ENCODE peak calls at places on chromosomes 2 and 18, in eight cellular contexts. W, P, N, F, H, S, U and C are unnamed samples.

GRCh38 chr2:113173563-113174368 is at the start of gene PSD4:
- DNase-seq in W (no peak), P (peak), N (no peak), F (no peak), H (no peak), S (peak), U (no peak), C (no peak)

GRCh38 chr2:85537600-85538506 is 1.1 kb upstream of the MAT2A start:
- DNase-seq in W (peak), P (peak), N (no peak), F (peak), H (peak), S (peak), U (peak), C (peak)

GRCh38 chr2:205868773-205869333 is 186.6 kb downstream of the NRP2 start:
- DNase-seq in W (no peak), P (no peak), N (no peak), F (no peak), H (no peak), S (peak), U (no peak), C (no peak)

GRCh38 chr2:102662861-102663260 is 43.5 kb downstream of the SLC9A2 start:
- DNase-seq in W (no peak), P (no peak), N (no peak), F (no peak), H (no peak), S (no peak), U (no peak), C (no peak)

GRCh38 chr2:145957929-145958328 is 1438.0 kb upstream of the ZEB2 start:
- DNase-seq in W (peak), P (no peak), N (no peak), F (no peak), H (no peak), S (peak), U (no peak), C (no peak)

GRCh38 chr2:127096718-127097470 is 10.1 kb downstream of the BIN1 start:
- DNase-seq in W (no peak), P (no peak), N (no peak), F (no peak), H (no peak), S (no peak), U (no peak), C (no peak)

GRCh38 chr2:170291474-170291873 is 113.5 kb downstream of the MYO3B start:
- DNase-seq in W (no peak), P (no peak), N (no peak), F (no peak), H (no peak), S (no peak), U (no peak), C (no peak)

GRCh38 chr2:71908798-71909197 is 238.9 kb downstream of the CYP26B1 start:
- DNase-seq in W (no peak), P (no peak), N (no peak), F (no peak), H (no peak), S (no peak), U (no peak), C (no peak)

GRCh38 chr2:42917374-42918017 is 125.1 kb upstream of the HAAO start:
- DNase-seq in W (no peak), P (peak), N (no peak), F (no peak), H (no peak), S (no peak), U (no peak), C (no peak)

GRCh38 chr18:58937913-58938312 is 73.2 kb downstream of the ZNF532 start:
- DNase-seq in W (no peak), P (no peak), N (no peak), F (no peak), H (no peak), S (no peak), U (no peak), C (no peak)

GRCh38 chr2:152497481-152498052 is 162.6 kb downstream of the FMNL2 start:
- DNase-seq in W (no peak), P (peak), N (peak), F (peak), H (no peak), S (no peak), U (peak), C (no peak)

GRCh38 chr2:221243758-221244157 is 328.3 kb downstream of the EPHA4 start:
- DNase-seq in W (no peak), P (no peak), N (no peak), F (no peak), H (no peak), S (no peak), U (no peak), C (no peak)

GRCh38 chr2:30361751-30362394 is 85.2 kb upstream of the LCLAT1 start:
- DNase-seq in W (no peak), P (no peak), N (no peak), F (no peak), H (no peak), S (no peak), U (no peak), C (no peak)

GRCh38 chr2:238668426-238668825 is 179.5 kb upstream of the TWIST2 start:
- DNase-seq in W (no peak), P (no peak), N (no peak), F (no peak), H (no peak), S (no peak), U (no peak), C (no peak)

GRCh38 chr2:237591021-237591370 is 462 bp upstream of the RAB17 start:
- DNase-seq in W (no peak), P (no peak), N (peak), F (no peak), H (peak), S (no peak), U (peak), C (peak)

GRCh38 chr2:166765141-166765540 is 123.1 kb upstream of the XIRP2 start:
- DNase-seq in W (no peak), P (no peak), N (no peak), F (no peak), H (no peak), S (no peak), U (no peak), C (peak)

GRCh38 chr2:207239222-207239674 is 73.5 kb upstream of the KLF7 start:
- DNase-seq in W (peak), P (peak), N (no peak), F (no peak), H (no peak), S (peak), U (no peak), C (no peak)

GRCh38 chr2:146801886-146802285 is 1042.9 kb upstream of the ACVR2A start:
- DNase-seq in W (no peak), P (no peak), N (no peak), F (no peak), H (no peak), S (no peak), U (no peak), C (no peak)

GRCh38 chr2:215612770-215613169 is 176.9 kb upstream of the FN1 start:
- DNase-seq in W (peak), P (no peak), N (no peak), F (no peak), H (no peak), S (no peak), U (no peak), C (no peak)

GRCh38 chr2:190380962-190381412 is 27.2 kb upstream of the MFSD6 start:
- DNase-seq in W (no peak), P (peak), N (no peak), F (no peak), H (no peak), S (peak), U (peak), C (no peak)

GRCh38 chr2:230773039-230773773 is 60.6 kb downstream of the CAB39 start:
- DNase-seq in W (no peak), P (peak), N (no peak), F (no peak), H (no peak), S (no peak), U (no peak), C (no peak)

GRCh38 chr2:105179469-105180372 is 61.8 kb upstream of the GPR45 start:
- DNase-seq in W (peak), P (peak), N (peak), F (peak), H (no peak), S (peak), U (peak), C (peak)

GRCh38 chr2:59578349-59578748 is 975.1 kb downstream of the BCL11A start:
- DNase-seq in W (no peak), P (no peak), N (no peak), F (no peak), H (no peak), S (peak), U (no peak), C (no peak)

GRCh38 chr2:143030127-143030526 is 99.1 kb upstream of the ARHGAP15 start:
- DNase-seq in W (no peak), P (no peak), N (no peak), F (no peak), H (no peak), S (peak), U (no peak), C (no peak)

GRCh38 chr2:19021721-19022120 is 336.7 kb downstream of the OSR1 start:
- DNase-seq in W (no peak), P (no peak), N (no peak), F (no peak), H (no peak), S (no peak), U (peak), C (no peak)

GRCh38 chr2:234290671-234291070 is 206.2 kb downstream of the ARL4C start:
- DNase-seq in W (no peak), P (no peak), N (no peak), F (no peak), H (no peak), S (peak), U (no peak), C (no peak)

GRCh38 chr18:75811156-75811555 is 383.7 kb upstream of the SMIM21 start:
- DNase-seq in W (no peak), P (no peak), N (no peak), F (no peak), H (no peak), S (no peak), U (no peak), C (no peak)

GRCh38 chr2:122960727-122961641 is 1064.1 kb upstream of the CNTNAP5 start:
- DNase-seq in W (peak), P (no peak), N (no peak), F (no peak), H (no peak), S (no peak), U (no peak), C (no peak)

GRCh38 chr18:2656237-2657042 is 914 bp downstream of the SMCHD1 start:
- DNase-seq in W (peak), P (peak), N (no peak), F (peak), H (no peak), S (peak), U (peak), C (peak)

GRCh38 chr2:239845968-239846367 is 179.2 kb downstream of the NDUFA10 start:
- DNase-seq in W (no peak), P (no peak), N (no peak), F (no peak), H (no peak), S (no peak), U (no peak), C (no peak)

GRCh38 chr2:122822319-122822718 is 1066.9 kb downstream of the TSN start:
- DNase-seq in W (no peak), P (no peak), N (no peak), F (no peak), H (no peak), S (no peak), U (no peak), C (no peak)

GRCh38 chr2:241772063-241772499 is 4.5 kb upstream of the GAL3ST2 start:
- DNase-seq in W (no peak), P (no peak), N (no peak), F (no peak), H (no peak), S (peak), U (peak), C (no peak)

GRCh38 chr18:23437357-23438045 is 15.6 kb upstream of the RIOK3 start:
- DNase-seq in W (peak), P (peak), N (peak), F (peak), H (peak), S (peak), U (peak), C (peak)

GRCh38 chr2:169562519-169562918 is 11.1 kb downstream of the FASTKD1 start:
- DNase-seq in W (no peak), P (no peak), N (no peak), F (no peak), H (no peak), S (no peak), U (no peak), C (no peak)

GRCh38 chr2:202382684-202383083 is 6.6 kb downstream of the BMPR2 start:
- DNase-seq in W (peak), P (no peak), N (no peak), F (no peak), H (peak), S (no peak), U (no peak), C (no peak)

GRCh38 chr2:129765326-129766158 is 213.9 kb upstream of the RAB6C start:
- DNase-seq in W (no peak), P (no peak), N (no peak), F (peak), H (no peak), S (no peak), U (no peak), C (no peak)

GRCh38 chr2:181470815-181471214 is 13.6 kb downstream of the ITGA4 start:
- DNase-seq in W (no peak), P (no peak), N (no peak), F (no peak), H (no peak), S (no peak), U (no peak), C (no peak)

GRCh38 chr2:238955648-238956531 is 108.0 kb downstream of the TWIST2 start:
- DNase-seq in W (no peak), P (no peak), N (no peak), F (no peak), H (no peak), S (no peak), U (no peak), C (no peak)

GRCh38 chr18:63917831-63918230 is 10.1 kb downstream of the SERPINB10 start:
- DNase-seq in W (no peak), P (no peak), N (no peak), F (no peak), H (no peak), S (no peak), U (no peak), C (no peak)

GRCh38 chr2:160227252-160227651 is 27.2 kb upstream of the ITGB6 start:
- DNase-seq in W (peak), P (no peak), N (no peak), F (no peak), H (no peak), S (no peak), U (no peak), C (no peak)
- TF ChIP-seq MAX in W (no peak), P (no peak), N (no peak), F (no peak), H (no peak), S (no peak), U (no peak), C (no peak)

DNA sequence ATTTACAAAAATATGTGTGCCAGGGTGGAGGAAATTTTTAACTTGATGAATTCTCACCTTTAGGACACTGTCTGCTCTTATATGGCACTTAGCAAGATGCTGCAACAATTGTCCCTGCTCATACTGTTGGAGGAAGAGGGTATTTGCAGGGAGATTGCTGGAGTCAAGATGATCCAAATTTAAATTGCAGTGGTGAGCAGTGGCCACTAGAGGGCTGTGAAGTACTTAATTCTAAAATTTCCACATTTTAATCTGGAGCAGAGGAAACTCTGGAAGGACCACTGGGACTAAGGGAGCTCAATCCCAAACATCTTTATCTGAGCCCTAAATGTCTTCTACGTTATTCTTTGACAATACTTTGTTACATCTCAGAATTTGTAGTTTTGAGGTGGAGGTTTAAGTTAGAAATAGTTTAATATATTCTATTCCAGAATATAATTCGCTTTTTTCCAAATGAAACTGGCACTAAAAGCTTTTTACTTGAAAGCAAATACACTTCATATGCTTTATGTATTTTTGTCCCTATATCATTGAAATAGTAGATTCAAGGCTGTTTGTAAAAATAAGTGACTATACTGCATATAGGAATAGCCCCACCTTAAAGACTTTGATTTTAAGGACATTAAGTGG is 33.0 kb upstream of the PTH2R start:
- DNase-seq in W (peak), P (peak), N (peak), F (peak), H (no peak), S (peak), U (peak), C (peak)
- TF ChIP-seq MAX in W (no peak), P (no peak), N (no peak), F (no peak), H (no peak), S (no peak), U (no peak), C (no peak)

DNA sequence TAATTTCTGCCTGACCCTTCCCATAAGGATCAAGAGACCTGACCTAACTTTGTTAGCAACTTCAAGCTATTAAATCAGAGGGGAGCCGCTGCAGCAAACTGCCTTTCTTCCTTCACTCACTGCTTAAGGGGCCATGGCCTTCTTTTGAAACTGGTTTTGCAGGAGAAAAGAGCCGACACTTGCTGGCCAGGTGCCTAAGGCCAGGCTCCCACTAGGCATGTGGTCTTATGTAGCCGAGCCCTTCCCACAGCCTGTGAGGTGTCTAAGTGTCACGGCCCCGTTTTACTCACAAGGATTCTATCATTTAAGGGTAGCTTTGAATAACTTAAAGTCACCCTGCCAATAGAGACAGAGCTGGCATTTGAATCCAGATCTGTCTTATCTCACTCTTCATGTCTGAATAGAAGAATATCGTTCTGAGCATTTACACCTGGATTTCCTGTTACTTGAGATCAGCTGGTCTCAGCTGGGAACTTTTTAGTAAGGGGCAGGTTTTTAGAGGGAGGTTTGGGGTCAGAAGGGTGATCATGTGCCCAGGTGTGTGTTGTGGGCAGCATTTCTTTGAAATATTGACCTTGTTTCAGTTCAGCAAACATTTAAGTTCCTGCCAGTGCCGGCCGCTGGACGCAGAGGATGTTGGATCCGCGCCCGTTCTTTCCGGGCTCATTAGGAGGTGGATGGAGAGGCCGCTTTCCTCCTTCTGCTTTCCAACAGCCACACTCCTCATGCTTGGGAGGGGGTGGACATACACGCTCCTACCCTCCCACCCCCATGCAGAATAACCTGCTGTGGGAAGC is 131.0 kb downstream of the ZNF236 start:
- DNase-seq in W (no peak), P (no peak), N (no peak), F (peak), H (no peak), S (no peak), U (no peak), C (no peak)
- TF ChIP-seq MAX in W (no peak), P (no peak), N (no peak), F (no peak), H (no peak), S (no peak), U (no peak), C (no peak)

GRCh38 chr2:27496357-27497287 is at the start of gene GCKR:
- DNase-seq in W (peak), P (peak), N (no peak), F (no peak), H (no peak), S (peak), U (peak), C (no peak)
- TF ChIP-seq MAX in W (no peak), P (no peak), N (no peak), F (no peak), H (no peak), S (no peak), U (peak), C (no peak)

DNA sequence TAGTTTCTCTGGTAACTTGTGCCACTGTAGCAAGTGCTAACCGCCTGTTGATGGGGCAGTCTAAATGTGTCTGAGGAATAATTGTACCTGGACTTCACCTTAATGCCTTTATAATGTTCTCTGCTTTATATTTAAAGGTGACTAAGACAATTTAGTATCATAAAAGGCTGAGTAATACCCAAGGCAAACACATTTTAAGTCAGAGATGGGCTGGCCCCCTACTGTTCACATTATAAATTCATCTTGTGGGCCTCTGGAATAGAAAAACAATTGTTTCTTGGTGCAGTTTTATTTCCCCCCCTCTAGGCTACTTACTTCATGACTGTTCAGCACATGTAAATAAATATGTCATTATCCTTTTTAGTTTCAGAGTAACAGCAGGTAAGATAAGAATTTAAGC is 559.3 kb upstream of the PIK3C3 start:
- DNase-seq in W (no peak), P (no peak), N (no peak), F (no peak), H (no peak), S (no peak), U (no peak), C (no peak)
- TF ChIP-seq MAX in W (no peak), P (no peak), N (no peak), F (no peak), H (no peak), S (no peak), U (no peak), C (no peak)

GRCh38 chr18:12839526-12840196 is 44.4 kb downstream of the PTPN2 start:
- DNase-seq in W (no peak), P (no peak), N (no peak), F (no peak), H (no peak), S (peak), U (no peak), C (no peak)
- TF ChIP-seq MAX in W (no peak), P (no peak), N (no peak), F (no peak), H (no peak), S (no peak), U (no peak), C (no peak)

GRCh38 chr2:45169339-45170190 is 160.3 kb upstream of the SIX2 start:
- DNase-seq in W (peak), P (no peak), N (no peak), F (peak), H (peak), S (peak), U (no peak), C (peak)

GRCh38 chr2:45170976-45171514 is 161.8 kb upstream of the SIX2 start:
- DNase-seq in W (no peak), P (no peak), N (no peak), F (no peak), H (no peak), S (no peak), U (no peak), C (no peak)

GRCh38 chr2:45167885-45168284 is 158.6 kb upstream of the SIX2 start:
- DNase-seq in W (no peak), P (no peak), N (no peak), F (no peak), H (no peak), S (no peak), U (no peak), C (no peak)

GRCh38 chr2:45170191-45170975 is 161.1 kb upstream of the SIX2 start:
- DNase-seq in W (no peak), P (no peak), N (no peak), F (no peak), H (peak), S (peak), U (no peak), C (no peak)

GRCh38 chr2:45168731-45169338 is 159.6 kb upstream of the SIX2 start:
- DNase-seq in W (peak), P (no peak), N (no peak), F (peak), H (peak), S (peak), U (no peak), C (peak)
- TF ChIP-seq MAX in W (peak), P (no peak), N (no peak), F (peak), H (peak), S (no peak), U (no peak), C (peak)